ENCODE peak calls at places on chromosomes 2 and 18, in nine cellular contexts. J is ovary, Y is sigmoid colon, C is upper lobe of left lung, G is SK-N-SH, I is suprapubic skin, D is tibial nerve, U is HepG2, A is GM12878. Z is an unnamed sample. For H3K36me3, the result is how much of the 10 kb centered on the place peaks cover.

GRCh38 chr18:926946-927345 is 22.3 kb downstream of the ADCYAP1 start:
- DNase-seq in J (no peak), Y (no peak), I (no peak), G (no peak), U (no peak), C (no peak), A (no peak), D (no peak), Z (no peak)

GRCh38 chr2:229714736-229715541 is 584 bp upstream of the DNER start:
- DNase-seq in I (no peak), G (peak), Y (peak), D (peak), A (no peak), C (peak), U (peak), J (no peak), Z (peak)

GRCh38 chr2:160440888-160441287 is 52.7 kb downstream of the RBMS1 start:
- DNase-seq in I (no peak), Y (no peak), C (no peak), U (no peak), A (no peak), J (no peak), D (no peak), G (peak), Z (no peak)

GRCh38 chr2:194395818-194396217 is 1261.2 kb upstream of the SLC39A10 start:
- DNase-seq in D (no peak), U (no peak), A (no peak), J (no peak), I (no peak), C (no peak), G (no peak), Y (no peak), Z (no peak)

GRCh38 chr2:145975406-145975805 is 1455.5 kb upstream of the ZEB2 start:
- DNase-seq in Y (no peak), I (no peak), D (no peak), C (no peak), J (no peak), U (no peak), A (no peak), G (no peak), Z (no peak)

GRCh38 chr18:75125359-75126331 is 83.3 kb downstream of the PTGR3 start:
- DNase-seq in I (peak), U (peak), Y (no peak), J (no peak), C (peak), A (no peak), G (peak), D (no peak), Z (no peak)

GRCh38 chr18:45976581-45977373 is 9.6 kb upstream of the EPG5 start:
- DNase-seq in U (no peak), A (no peak), Y (no peak), C (no peak), G (no peak), J (no peak), D (no peak), I (no peak), Z (no peak)

GRCh38 chr18:51151568-51152511 is 45.6 kb downstream of the MEX3C start:
- DNase-seq in C (peak), Y (no peak), G (no peak), D (no peak), A (no peak), I (no peak), J (no peak), U (no peak), Z (peak)

GRCh38 chr2:57759131-57759530 is 287.5 kb upstream of the VRK2 start:
- DNase-seq in J (no peak), Y (no peak), U (no peak), A (no peak), I (no peak), G (no peak), D (no peak), C (no peak), Z (no peak)

GRCh38 chr18:23301971-23302370 is 151.1 kb upstream of the RIOK3 start:
- DNase-seq in Y (no peak), C (no peak), D (no peak), J (no peak), U (no peak), G (no peak), A (no peak), I (no peak), Z (no peak)

GRCh38 chr18:27549335-27550039 is 364.4 kb upstream of the CHST9 start:
- DNase-seq in U (no peak), I (no peak), G (no peak), C (no peak), J (no peak), A (no peak), D (no peak), Y (no peak), Z (no peak)

GRCh38 chr2:39094717-39095363 is 26.0 kb downstream of the SOS1 start:
- DNase-seq in J (no peak), C (no peak), D (no peak), Y (no peak), A (peak), U (no peak), G (no peak), I (no peak), Z (no peak)

GRCh38 chr2:58976374-58977055 is 735.4 kb upstream of the FANCL start:
- DNase-seq in A (no peak), I (no peak), D (no peak), U (no peak), Y (no peak), G (no peak), C (no peak), J (no peak), Z (no peak)

GRCh38 chr2:46979611-46980010 is 64.0 kb upstream of the MCFD2 start:
- DNase-seq in A (no peak), G (no peak), U (no peak), I (no peak), D (no peak), C (peak), Y (no peak), J (no peak), Z (no peak)

GRCh38 chr2:97844311-97844859 is 131.0 kb downstream of the ZAP70 start:
- DNase-seq in U (no peak), I (no peak), G (peak), D (no peak), A (no peak), Y (no peak), C (no peak), J (no peak), Z (no peak)

GRCh38 chr2:25521665-25522387 is 151.6 kb downstream of the DTNB start:
- DNase-seq in D (peak), A (peak), J (no peak), U (peak), C (no peak), G (peak), I (no peak), Y (no peak), Z (no peak)

GRCh38 chr2:30456106-30456505 is 9.1 kb downstream of the LCLAT1 start:
- DNase-seq in Y (no peak), G (no peak), D (no peak), A (no peak), I (no peak), J (no peak), U (no peak), C (no peak), Z (no peak)

GRCh38 chr2:181036848-181037603 is 56.6 kb downstream of the UBE2E3 start:
- DNase-seq in G (no peak), D (no peak), Y (no peak), I (no peak), A (no peak), U (no peak), J (no peak), C (no peak), Z (no peak)

GRCh38 chr2:16662440-16662839 is 3.2 kb downstream of the CYRIA start:
- DNase-seq in I (no peak), U (no peak), D (no peak), G (no peak), Y (peak), A (no peak), J (no peak), C (no peak), Z (no peak)

GRCh38 chr18:74261053-74261452 is 30.7 kb downstream of the CYB5A start:
- DNase-seq in J (no peak), A (no peak), U (no peak), D (no peak), Y (no peak), I (no peak), G (no peak), C (no peak), Z (no peak)

GRCh38 chr2:230205034-230205433 is 14.8 kb downstream of the SP110 start:
- DNase-seq in Y (no peak), A (peak), U (no peak), C (no peak), I (no peak), J (no peak), G (no peak), D (no peak), Z (no peak)

GRCh38 chr18:74862094-74862493 is 264.4 kb downstream of the ZNF407 start:
- DNase-seq in J (no peak), I (no peak), Y (peak), G (no peak), U (no peak), D (no peak), A (no peak), C (no peak), Z (no peak)

GRCh38 chr2:102509749-102510148 is 36.7 kb downstream of the SLC9A4 start:
- DNase-seq in G (no peak), J (no peak), C (no peak), U (no peak), D (no peak), I (no peak), Y (no peak), A (no peak), Z (no peak)

GRCh38 chr2:204583773-204584172 is 38.5 kb downstream of the PARD3B start:
- DNase-seq in J (no peak), G (no peak), Y (no peak), U (no peak), A (no peak), C (no peak), D (no peak), I (no peak), Z (no peak)

GRCh38 chr2:23199115-23199918 is 185.7 kb upstream of the KLHL29 start:
- DNase-seq in D (no peak), C (no peak), I (no peak), U (peak), Y (no peak), A (no peak), G (peak), J (no peak), Z (no peak)

GRCh38 chr2:226256709-226257401 is 542.8 kb downstream of the IRS1 start:
- DNase-seq in Y (no peak), G (no peak), J (no peak), U (no peak), D (no peak), C (no peak), A (no peak), I (no peak), Z (no peak)

GRCh38 chr2:127174176-127174575 is 45.9 kb downstream of the CYP27C1 start:
- DNase-seq in U (no peak), J (peak), G (peak), C (no peak), Y (peak), D (no peak), I (no peak), A (no peak), Z (no peak)

GRCh38 chr2:232229296-232229916 is 149.1 kb upstream of the ALPP start:
- DNase-seq in D (no peak), J (no peak), Y (no peak), C (no peak), I (no peak), A (no peak), G (no peak), U (no peak), Z (no peak)

GRCh38 chr2:64062840-64063239 is 43.6 kb upstream of the VPS54 start:
- DNase-seq in A (peak), Y (no peak), U (no peak), G (no peak), D (no peak), I (no peak), C (no peak), J (no peak), Z (no peak)

GRCh38 chr2:182713611-182714010 is 2.4 kb upstream of the DNAJC10 start:
- DNase-seq in C (no peak), U (no peak), I (no peak), D (no peak), A (no peak), J (no peak), Y (no peak), G (no peak), Z (no peak)

GRCh38 chr2:169254774-169255173 is 107.6 kb downstream of the LRP2 start:
- DNase-seq in D (no peak), U (no peak), A (no peak), J (no peak), G (no peak), Y (no peak), C (no peak), I (no peak), Z (no peak)

GRCh38 chr2:173956454-173956853 is 8.7 kb downstream of the SP3 start:
- DNase-seq in A (no peak), D (no peak), G (no peak), C (no peak), Y (no peak), J (no peak), U (no peak), I (no peak), Z (no peak)

GRCh38 chr2:173957517-173957916 is 7.7 kb downstream of the SP3 start:
- DNase-seq in Y (no peak), J (no peak), C (no peak), U (no peak), G (no peak), D (no peak), I (no peak), A (no peak), Z (no peak)

GRCh38 chr2:173953047-173953424 is 12.1 kb downstream of the SP3 start:
- DNase-seq in A (no peak), Y (no peak), I (no peak), D (no peak), U (no peak), C (no peak), G (no peak), J (no peak), Z (no peak)

GRCh38 chr2:173955867-173956266 is 9.3 kb downstream of the SP3 start:
- DNase-seq in I (no peak), G (no peak), Y (no peak), C (no peak), U (no peak), D (no peak), A (no peak), J (no peak), Z (no peak)

GRCh38 chr2:173955004-173955403 is 10.2 kb downstream of the SP3 start:
- DNase-seq in I (no peak), Y (no peak), G (no peak), A (no peak), C (no peak), D (no peak), J (no peak), U (peak), Z (no peak)
- H3K36me3 ChIP-seq in I (under half), Y (under half), G (half or more), A (under half), C (under half), D (under half), J (under half), U (half or more), Z (under half)

GRCh38 chr2:70133521-70134348 is 46.5 kb downstream of the PCBP1 start:
- DNase-seq in A (no peak), I (no peak), Y (no peak), J (no peak), D (no peak), U (no peak), G (no peak), C (no peak), Z (no peak)

GRCh38 chr2:70133127-70133452 is 45.8 kb downstream of the PCBP1 start:
- DNase-seq in C (no peak), D (no peak), U (no peak), A (no peak), Y (no peak), J (no peak), G (no peak), I (no peak), Z (no peak)

GRCh38 chr2:70127920-70128444 is 40.7 kb downstream of the PCBP1 start:
- DNase-seq in J (no peak), D (no peak), U (no peak), G (no peak), Y (no peak), C (no peak), I (no peak), A (no peak), Z (no peak)

GRCh38 chr2:70132244-70133126 is 45.2 kb downstream of the PCBP1 start:
- DNase-seq in J (peak), A (no peak), C (no peak), I (no peak), U (peak), Y (no peak), G (peak), D (peak), Z (peak)
- TF ChIP-seq EP300 in J (no peak), A (no peak), C (no peak), I (no peak), U (no peak), Y (no peak), G (no peak), D (peak), Z (no peak)

DNA sequence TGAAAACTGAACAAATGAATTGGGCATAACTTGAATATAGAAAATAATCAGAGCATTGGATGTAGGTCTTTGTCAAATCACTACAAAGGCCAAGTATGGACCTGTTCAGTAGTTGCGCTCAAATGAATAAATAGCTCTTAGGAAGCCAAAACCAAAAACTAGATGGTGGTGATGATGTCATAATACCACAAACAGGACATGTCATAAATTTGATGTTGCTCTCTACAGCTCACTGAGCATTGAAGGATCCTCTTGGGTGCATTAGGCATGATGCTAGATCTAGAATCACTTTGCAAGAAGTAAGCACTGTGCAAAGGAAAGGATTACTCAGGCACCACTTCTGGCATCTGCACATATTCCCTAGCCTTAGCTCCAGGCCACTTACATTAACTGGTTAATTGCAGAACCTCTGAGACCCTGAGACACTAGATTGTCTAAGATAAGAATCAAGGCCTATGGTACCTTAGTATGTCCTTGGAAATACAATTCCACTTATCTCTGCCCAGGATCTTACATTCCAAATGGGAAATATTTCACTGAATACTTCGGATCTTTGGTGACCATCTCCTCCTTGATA is 58.0 kb downstream of the LRRTM1 start:
- DNase-seq in G (no peak), U (no peak), J (no peak), Y (no peak), A (no peak), I (no peak), C (no peak), D (no peak), Z (no peak)
- H3K27ac ChIP-seq in G (no peak), U (no peak), J (no peak), Y (no peak), A (no peak), I (no peak), C (no peak), D (no peak), Z (no peak)

DNA sequence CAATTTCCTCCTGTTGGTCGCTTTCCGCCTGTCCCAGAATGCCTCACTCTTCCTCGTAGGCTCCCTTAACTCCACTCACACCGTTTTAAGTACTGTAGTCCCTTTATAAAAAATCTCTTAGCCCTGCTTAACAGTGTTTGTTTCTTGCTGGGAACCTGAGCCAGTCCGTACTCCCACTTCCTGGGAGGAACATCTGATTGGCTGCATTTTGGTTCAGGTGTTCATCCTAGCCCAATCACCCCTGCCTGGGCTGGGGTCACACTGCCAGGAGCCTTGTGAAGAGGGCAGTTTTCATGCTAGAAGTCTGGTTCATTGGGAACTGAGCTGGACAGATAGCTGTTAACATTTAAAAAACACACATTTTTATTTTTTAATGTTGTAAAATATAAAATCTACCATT is 25.6 kb upstream of the TOGARAM2 start:
- DNase-seq in U (no peak), I (no peak), D (no peak), C (no peak), Y (no peak), J (no peak), G (no peak), A (no peak), Z (no peak)
- H3K36me3 ChIP-seq in U (under half), I (under half), D (under half), C (under half), Y (under half), J (under half), G (under half), A (under half), Z (under half)

GRCh38 chr2:122478773-122479172 is 723.3 kb downstream of the TSN start:
- DNase-seq in Y (no peak), G (no peak), U (no peak), I (no peak), J (no peak), D (no peak), C (no peak), A (no peak), Z (no peak)
- TF ChIP-seq EP300 in Y (no peak), G (no peak), U (no peak), I (no peak), J (no peak), D (no peak), C (no peak), A (no peak), Z (no peak)